ENCODE peak calls at places on chromosomes 13 and 19, in five cellular contexts. B is spleen, E is lower leg skin, U is astrocyte of the cerebellum, F is PC-3. H is an unnamed sample.

GRCh38 chr13:104310861-104311260 is 1244.6 kb upstream of the SLC10A2 start:
- DNase-seq in B (no peak), E (no peak), U (no peak), F (peak; percentile 25), H (no peak)

GRCh38 chr19:1621021-1621420 is 15.8 kb upstream of the UQCR11 start:
- DNase-seq in B (no peak), E (no peak), U (no peak), F (no peak), H (no peak)

GRCh38 chr19:31583148-31583547 is 233.9 kb upstream of the TSHZ3 start:
- DNase-seq in B (no peak), E (no peak), U (no peak), F (no peak), H (no peak)

GRCh38 chr13:75437582-75438318 is 44.2 kb downstream of the TBC1D4 start:
- DNase-seq in B (no peak), E (no peak), U (no peak), F (no peak), H (no peak)

GRCh38 chr19:8611890-8612806 is 1.6 kb upstream of the ADAMTS10 start:
- DNase-seq in B (no peak), E (peak; percentile 73), U (peak; percentile 94), F (peak; percentile 21), H (no peak)

GRCh38 chr13:51255556-51255955 is 33.4 kb downstream of the FAM124A start:
- DNase-seq in B (no peak), E (no peak), U (no peak), F (no peak), H (no peak)

GRCh38 chr13:25857830-25858229 is 194.0 kb downstream of the SHISA2 start:
- DNase-seq in B (no peak), E (no peak), U (no peak), F (peak; percentile 58), H (no peak)

GRCh38 chr13:51524846-51525566 is 59.3 kb upstream of the WDFY2 start:
- DNase-seq in B (no peak), E (no peak), U (no peak), F (no peak), H (no peak)

GRCh38 chr13:24005711-24006281 is 108.5 kb upstream of the C1QTNF9B start:
- DNase-seq in B (no peak), E (no peak), U (no peak), F (no peak), H (no peak)

GRCh38 chr13:113058988-113059850 is 46.4 kb upstream of the F7 start:
- DNase-seq in B (peak; percentile 59), E (no peak), U (no peak), F (no peak), H (no peak)

GRCh38 chr19:38245826-38246498 is 10.2 kb downstream of the PPP1R14A start:
- DNase-seq in B (no peak), E (no peak), U (no peak), F (no peak), H (no peak)

GRCh38 chr19:14383556-14383897 is 2.3 kb downstream of the ADGRE5 start:
- DNase-seq in B (no peak), E (no peak), U (no peak), F (peak; percentile 41), H (no peak)

GRCh38 chr19:16447015-16447384 is 24.8 kb downstream of the EPS15L1 start:
- DNase-seq in B (peak; percentile 94), E (peak; percentile 75), U (no peak), F (no peak), H (peak; percentile 96)

GRCh38 chr13:59673301-59673700 is 490.4 kb downstream of the DIAPH3 start:
- DNase-seq in B (no peak), E (no peak), U (peak; percentile 53), F (no peak), H (peak; percentile 46)

GRCh38 chr19:13978306-13978705 is 26.0 kb downstream of the DCAF15 start:
- DNase-seq in B (peak; percentile 86), E (peak; percentile 79), U (no peak), F (no peak), H (peak; percentile 33)

GRCh38 chr19:4695224-4695731 is 25.1 kb upstream of the MYDGF start:
- DNase-seq in B (no peak), E (no peak), U (no peak), F (no peak), H (no peak)

GRCh38 chr13:111488466-111489132 is 168.2 kb downstream of the TEX29 start:
- DNase-seq in B (no peak), E (no peak), U (no peak), F (no peak), H (no peak)

GRCh38 chr19:56441206-56441792 is 35.8 kb downstream of the ZNF667 start:
- DNase-seq in B (no peak), E (no peak), U (no peak), F (no peak), H (no peak)
- TF ChIP-seq CTCF in B (no peak), E (no peak), U (no peak), F (no peak), H (no peak)

GRCh38 chr19:45171211-45171623 is 6.8 kb downstream of the TRAPPC6A start:
- DNase-seq in B (no peak), E (no peak), U (no peak), F (no peak), H (no peak)
- H3K4me3 ChIP-seq in B (no peak overlapping the region), E (no peak overlapping the region), U (no peak overlapping the region), F (no peak overlapping the region), H (no peak overlapping the region)

GRCh38 chr13:44153536-44153935 is 220.1 kb upstream of the SERP2 start:
- DNase-seq in B (no peak), E (no peak), U (no peak), F (no peak), H (no peak)

GRCh38 chr13:44156294-44156658 is 217.3 kb upstream of the SERP2 start:
- DNase-seq in B (no peak), E (no peak), U (no peak), F (no peak), H (no peak)

GRCh38 chr13:44157614-44158013 is 216.0 kb upstream of the SERP2 start:
- DNase-seq in B (no peak), E (no peak), U (no peak), F (no peak), H (no peak)

GRCh38 chr13:44158055-44158655 is 215.5 kb upstream of the SERP2 start:
- DNase-seq in B (no peak), E (no peak), U (no peak), F (no peak), H (no peak)

DNA sequence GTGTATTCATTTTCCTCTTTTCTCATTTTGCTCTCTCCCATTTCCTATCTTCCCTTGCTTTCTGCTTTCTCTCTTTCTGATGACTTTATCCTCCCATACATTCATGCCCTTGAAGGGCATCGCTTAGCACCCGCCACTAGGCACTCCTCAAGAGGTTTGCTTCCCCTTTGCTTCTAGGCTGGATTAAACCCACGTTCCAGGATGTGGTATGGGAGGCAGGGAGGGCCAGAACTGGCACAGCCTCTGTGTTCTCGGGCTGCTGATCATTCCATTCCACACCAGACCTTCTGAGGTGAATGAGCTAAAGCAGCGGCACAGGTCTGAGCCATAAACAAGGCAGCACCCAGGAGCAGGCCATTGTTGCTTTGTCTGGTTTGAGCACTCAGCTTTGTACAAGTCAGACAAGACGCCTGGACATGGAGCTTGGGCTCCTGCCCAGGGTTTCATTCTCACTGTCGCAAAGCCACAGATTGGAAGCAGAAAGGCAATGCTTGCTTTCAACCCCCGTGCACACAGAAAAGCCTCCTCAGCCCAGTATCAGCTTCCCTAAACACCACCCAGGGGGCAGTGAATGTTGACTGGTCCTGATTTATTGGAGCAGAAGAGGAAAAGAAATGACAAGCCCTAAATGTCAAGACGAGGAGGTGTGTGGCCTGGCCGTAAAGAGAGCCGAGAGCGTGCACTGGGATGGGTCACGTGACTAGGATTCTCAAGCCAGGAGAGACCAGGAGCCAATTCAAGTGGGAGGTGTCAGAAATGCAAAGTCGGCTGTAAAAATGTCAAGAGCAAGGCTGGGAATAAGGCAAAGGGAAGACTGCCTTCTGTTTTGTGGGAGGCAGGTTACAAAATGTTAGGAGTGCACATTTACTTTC is 218.0 kb upstream of the SERP2 start:
- DNase-seq in B (no peak), E (peak; percentile 54), U (no peak), F (no peak), H (no peak)
- TF ChIP-seq CTCF in B (no peak), E (no peak), U (no peak), F (no peak), H (no peak)

DNA sequence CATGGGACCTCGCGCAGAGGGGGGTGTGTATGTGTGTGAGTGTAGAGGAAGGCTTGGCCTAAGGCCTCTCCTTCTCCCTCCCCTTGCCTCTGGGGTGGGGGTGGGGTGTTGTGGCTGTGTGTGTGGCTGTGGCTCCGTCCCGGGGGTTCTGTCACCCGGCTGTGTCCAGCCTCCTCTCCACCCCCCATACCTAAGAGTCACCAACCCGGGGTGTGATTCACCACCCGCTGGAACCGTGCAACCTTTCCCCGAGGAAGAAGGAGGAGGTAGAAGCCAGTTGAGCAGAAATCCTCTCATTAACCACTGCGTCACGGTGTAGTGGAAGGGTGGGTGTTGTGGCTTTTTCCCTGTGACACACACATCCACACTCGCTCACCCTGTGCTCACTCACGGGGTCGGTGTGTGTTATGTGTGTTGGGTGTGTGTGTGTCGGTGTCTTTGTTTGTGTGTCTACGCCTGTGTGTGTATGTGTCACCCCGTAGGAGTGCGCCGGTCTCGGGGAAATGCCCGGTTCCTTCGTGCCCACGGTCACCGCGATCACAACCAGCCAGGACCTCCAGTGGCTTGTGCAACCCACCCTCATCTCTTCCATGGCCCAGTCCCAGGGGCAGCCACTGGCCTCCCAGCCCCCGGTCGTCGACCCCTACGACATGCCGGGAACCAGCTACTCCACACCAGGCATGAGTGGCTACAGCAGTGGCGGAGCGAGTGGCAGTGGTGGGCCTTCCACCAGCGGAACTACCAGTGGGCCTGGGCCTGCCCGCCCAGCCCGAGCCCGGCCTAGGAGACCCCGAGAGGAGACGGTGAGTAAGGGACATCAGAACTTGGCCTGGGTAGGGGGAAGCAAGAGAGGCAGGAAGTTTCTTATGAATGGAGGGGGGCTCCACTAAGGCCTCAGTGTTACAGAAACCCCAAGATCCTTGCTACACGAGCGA is 2.6 kb downstream of the FOSB start:
- DNase-seq in B (peak; percentile 84), E (no peak), U (no peak), F (peak; percentile 84), H (no peak)
- H3K4me3 ChIP-seq in B (peak overlapping the region; percentile 63), E (no peak overlapping the region), U (peak overlapping the region; percentile 98), F (peak overlapping the region; percentile 79), H (peak overlapping the region; percentile 98)

GRCh38 chr13:98144501-98145350 is 1.8 kb downstream of the FARP1 start:
- DNase-seq in B (no peak), E (no peak), U (no peak), F (peak; percentile 62), H (no peak)
- TF ChIP-seq CTCF in B (no peak), E (no peak), U (peak; percentile 41), F (peak; percentile 23), H (peak; percentile 29)

H was measured in retinal pigment epithelial cell.